ENCODE peak calls at places on chromosomes 3 and 15, in four cellular contexts. E, C, K and Q are unnamed samples.
A peak's percentile ranks its signal among the peaks of the same experiment; 100 is the strongest.

GRCh38 chr15:58486062-58486461 is 54.3 kb downstream of the LIPC start:
- DNase-seq in E (no peak), K (no peak), C (no peak), Q (no peak)

GRCh38 chr15:78034495-78035191 is 42.9 kb downstream of the TBC1D2B start:
- DNase-seq in C (peak; percentile 87), K (peak; percentile 55), E (peak; percentile 31), Q (no peak)

GRCh38 chr3:178618197-178618596 is 82.0 kb downstream of the KCNMB2 start:
- DNase-seq in E (no peak), C (no peak), K (no peak), Q (no peak)

GRCh38 chr15:49439678-49440375 is 16.8 kb downstream of the FGF7 start:
- DNase-seq in K (no peak), C (no peak), E (no peak), Q (no peak)

GRCh38 chr3:66761093-66761780 is 236.9 kb upstream of the KBTBD8 start:
- DNase-seq in E (no peak), C (no peak), K (no peak), Q (no peak)

GRCh38 chr15:67823371-67824156 is 1.7 kb upstream of the SKOR1 start:
- DNase-seq in K (no peak), C (no peak), E (peak; percentile 82), Q (no peak)

GRCh38 chr15:64464271-64465005 is 4.1 kb downstream of the ZNF609 start:
- DNase-seq in E (peak; percentile 60), K (no peak), C (no peak), Q (no peak)

GRCh38 chr3:165636682-165637010 is 200.6 kb downstream of the BCHE start:
- DNase-seq in K (no peak), E (no peak), C (no peak), Q (no peak)

GRCh38 chr15:50251638-50252182 is 13.8 kb downstream of the HDC start:
- DNase-seq in K (no peak), C (no peak), E (no peak), Q (no peak)

GRCh38 chr15:95300958-95301357 is 1029.5 kb upstream of the NR2F2 start:
- DNase-seq in E (no peak), K (no peak), C (no peak), Q (no peak)

GRCh38 chr3:52405066-52405465 is 39.8 kb downstream of the SEMA3G start:
- DNase-seq in K (peak; percentile 22), C (no peak), E (no peak), Q (no peak)

GRCh38 chr15:37789881-37790280 is 144.6 kb upstream of the TMCO5A start:
- DNase-seq in E (no peak), C (no peak), K (no peak), Q (no peak)

GRCh38 chr3:67558429-67558828 is 96.0 kb downstream of the SUCLG2 start:
- DNase-seq in K (no peak), E (no peak), C (no peak), Q (no peak)

GRCh38 chr15:90013503-90013937 is 12.4 kb downstream of the ZNF710 start:
- DNase-seq in E (no peak), C (no peak), K (no peak), Q (no peak)

GRCh38 chr15:50228866-50229265 is 36.7 kb downstream of the HDC start:
- DNase-seq in C (no peak), E (no peak), K (no peak), Q (no peak)

GRCh38 chr3:125428216-125428830 is 53.2 kb upstream of the ZNF148 start:
- DNase-seq in K (no peak), E (no peak), C (no peak), Q (no peak)

GRCh38 chr3:151445283-151446001 is 15.4 kb downstream of the IGSF10 start:
- DNase-seq in E (no peak), C (no peak), K (no peak), Q (no peak)

GRCh38 chr3:36496734-36497133 is 116.4 kb downstream of the STAC start:
- DNase-seq in K (no peak), C (no peak), E (no peak), Q (no peak)

GRCh38 chr3:14765576-14766427 is 53.0 kb upstream of the FGD5 start:
- DNase-seq in E (no peak), C (no peak), K (peak; percentile 23), Q (no peak)

GRCh38 chr3:185709241-185709955 is 115.4 kb downstream of the IGF2BP2 start:
- DNase-seq in K (no peak), C (no peak), E (peak; percentile 65), Q (no peak)

GRCh38 chr15:63462053-63462452 is 42.3 kb upstream of the USP3 start:
- DNase-seq in E (no peak), K (no peak), C (no peak), Q (no peak)

GRCh38 chr15:52787549-52788098 is 2.5 kb downstream of the ONECUT1 start:
- DNase-seq in C (peak; percentile 56), K (no peak), E (no peak), Q (no peak)

GRCh38 chr3:179961081-179962078 is 75.4 kb downstream of the PEX5L start:
- DNase-seq in K (no peak), E (peak; percentile 43), C (no peak), Q (no peak)